ENCODE peak calls at places on chromosomes 11 and 22, in seven cellular contexts. Z, W, E, K, T, C and D are unnamed samples.

GRCh38 chr11:124493256-124493655 is 47.8 kb upstream of the OR8B8 start:
- DNase-seq in T (no peak), C (no peak), E (no peak), K (no peak), W (no peak), Z (no peak), D (no peak)

GRCh38 chr11:15692739-15693138 is 578.0 kb downstream of the INSC start:
- DNase-seq in E (no peak), W (no peak), K (no peak), C (peak; percentile 18), T (no peak), Z (no peak), D (no peak)

GRCh38 chr11:62012451-62013265 is 45.2 kb upstream of the FTH1 start:
- DNase-seq in C (peak; percentile 39), E (no peak), K (no peak), W (no peak), T (no peak), Z (no peak), D (no peak)

GRCh38 chr22:19066531-19067271 is 55.5 kb downstream of the DGCR2 start:
- DNase-seq in K (no peak), C (peak; percentile 76), E (no peak), Z (no peak), W (no peak), T (no peak), D (no peak)

GRCh38 chr11:72274435-72274834 is 30.5 kb upstream of the PHOX2A start:
- DNase-seq in C (no peak), E (no peak), W (no peak), Z (no peak), T (no peak), K (no peak), D (no peak)

GRCh38 chr22:49660321-49660720 is 167.4 kb downstream of the BRD1 start:
- DNase-seq in K (no peak), T (no peak), Z (no peak), E (no peak), C (no peak), W (no peak), D (no peak)

GRCh38 chr22:50048836-50049235 is 9.3 kb downstream of the TTLL8 start:
- DNase-seq in C (no peak), W (no peak), E (no peak), K (no peak), Z (no peak), T (peak; percentile 35), D (no peak)

GRCh38 chr11:59102259-59102765 is 4.7 kb upstream of the FAM111B start:
- DNase-seq in C (peak; percentile 60), Z (no peak), E (peak; percentile 48), W (no peak), K (no peak), T (peak; percentile 69), D (peak; percentile 26)

GRCh38 chr11:35711173-35711910 is 48.8 kb downstream of the TRIM44 start:
- DNase-seq in Z (no peak), E (no peak), W (no peak), T (no peak), K (no peak), C (peak; percentile 42), D (no peak)

GRCh38 chr22:35552846-35553245 is 12.2 kb downstream of the RASD2 start:
- DNase-seq in K (no peak), C (no peak), E (no peak), T (no peak), Z (no peak), W (no peak), D (no peak)

GRCh38 chr11:62295504-62295903 is 3.4 kb downstream of the SCGB1D4 start:
- DNase-seq in C (peak; percentile 20), W (no peak), K (no peak), Z (no peak), T (no peak), E (no peak), D (no peak)

GRCh38 chr11:36153581-36153980 is 135.6 kb downstream of the COMMD9 start:
- DNase-seq in E (no peak), Z (no peak), W (no peak), C (no peak), K (no peak), T (no peak), D (no peak)

GRCh38 chr22:27689664-27690063 is 111.9 kb downstream of the MN1 start:
- DNase-seq in C (no peak), W (no peak), Z (no peak), T (no peak), K (no peak), E (no peak), D (no peak)

GRCh38 chr11:1864831-1865665 is 12.2 kb downstream of the LSP1 start:
- DNase-seq in Z (no peak), C (no peak), E (no peak), K (peak; percentile 35), W (no peak), T (peak; percentile 81), D (no peak)

GRCh38 chr11:68997995-68998348 is 15.1 kb downstream of the MRGPRF start:
- DNase-seq in E (no peak), Z (no peak), T (no peak), W (no peak), K (no peak), C (no peak), D (no peak)

GRCh38 chr11:95605271-95605940 is 184.2 kb downstream of the FAM76B start:
- DNase-seq in Z (no peak), C (no peak), K (no peak), W (no peak), E (no peak), T (no peak), D (no peak)